ENCODE peak calls at places on chromosomes 11 and 22, in six cellular contexts. Y is activated effector memory CD4-positive, alpha-beta T cell treated with anti-CD3 and anti-CD28 coated beads, Interleukin-2, amount 50 U/mL, for 16 hours; U is stimulated activated CD4-positive, alpha-beta T cell treated with anti-CD3 and anti-CD28 coated beads, Interleukin-2, amount 100 ng/mL, for 24 hours; E is uterus; O is Daoy; V is NCI-H2081. X is an unnamed sample.

GRCh38 chr22:50186789-50187523 is 1.2 kb downstream of the TRABD start:
- DNase-seq in Y (no peak), U (no peak), E (no peak), O (no peak), V (no peak), X (peak)

GRCh38 chr11:27703453-27703852 is 3.2 kb upstream of the BDNF start:
- DNase-seq in Y (no peak), U (no peak), E (no peak), O (peak), V (no peak), X (no peak)

GRCh38 chr22:47384977-47385376 is 622.5 kb downstream of the TBC1D22A start:
- DNase-seq in Y (peak), U (no peak), E (no peak), O (no peak), V (no peak), X (no peak)

GRCh38 chr11:75143420-75143731 is 7.5 kb upstream of the SLCO2B1 start:
- DNase-seq in Y (no peak), U (no peak), E (no peak), O (no peak), V (no peak), X (no peak)

GRCh38 chr11:95108671-95109551 is 19.3 kb downstream of the ENDOD1 start:
- DNase-seq in Y (no peak), U (no peak), E (no peak), O (peak), V (no peak), X (peak)

GRCh38 chr11:134537941-134538340 is 125.9 kb upstream of the B3GAT1 start:
- DNase-seq in Y (peak), U (no peak), E (no peak), O (no peak), V (no peak), X (no peak)

GRCh38 chr11:44950625-44951472 is at the start of gene TP53I11:
- DNase-seq in Y (peak), U (peak), E (peak), O (peak), V (peak), X (peak)

GRCh38 chr11:57566035-57566504 is 1.4 kb downstream of the UBE2L6 start:
- DNase-seq in Y (peak), U (peak), E (no peak), O (peak), V (no peak), X (no peak)

GRCh38 chr11:104705475-104706195 is 192.6 kb downstream of the CASP12 start:
- DNase-seq in Y (peak), U (peak), E (no peak), O (no peak), V (no peak), X (peak)

GRCh38 chr22:33803371-33803770 is 116.9 kb downstream of the LARGE1 start:
- DNase-seq in Y (no peak), U (no peak), E (peak), O (peak), V (no peak), X (no peak)

GRCh38 chr11:105177658-105178057 is 38.1 kb upstream of the CARD18 start:
- DNase-seq in Y (no peak), U (no peak), E (no peak), O (peak), V (no peak), X (no peak)

GRCh38 chr11:10441652-10442503 is 13.2 kb upstream of the AMPD3 start:
- DNase-seq in Y (no peak), U (no peak), E (no peak), O (no peak), V (no peak), X (no peak)

GRCh38 chr11:60469723-60470122 is 14.1 kb downstream of the MS4A1 start:
- DNase-seq in Y (no peak), U (no peak), E (no peak), O (no peak), V (no peak), X (no peak)

GRCh38 chr11:134850566-134850965 is 438.5 kb upstream of the B3GAT1 start:
- DNase-seq in Y (no peak), U (no peak), E (no peak), O (no peak), V (no peak), X (no peak)

GRCh38 chr11:27233654-27234042 is 129.4 kb downstream of the CCDC34 start:
- DNase-seq in Y (no peak), U (no peak), E (no peak), O (peak), V (no peak), X (no peak)

GRCh38 chr11:37657645-37658044 is 1059.6 kb upstream of the RAG2 start:
- DNase-seq in Y (no peak), U (no peak), E (no peak), O (no peak), V (no peak), X (peak)

GRCh38 chr22:23204541-23205157 is 24.3 kb downstream of the BCR start:
- DNase-seq in Y (no peak), U (no peak), E (peak), O (no peak), V (peak), X (no peak)

GRCh38 chr11:57310630-57311086 is 14.1 kb downstream of the TNKS1BP1 start:
- DNase-seq in Y (no peak), U (no peak), E (no peak), O (no peak), V (no peak), X (no peak)

GRCh38 chr11:126162286-126163030 is 49.0 kb downstream of the RPUSD4 start:
- DNase-seq in Y (no peak), U (no peak), E (no peak), O (no peak), V (no peak), X (no peak)

GRCh38 chr11:2574553-2575535 is 125.0 kb downstream of the KCNQ1OT1 start:
- DNase-seq in Y (peak), U (no peak), E (peak), O (no peak), V (no peak), X (no peak)

GRCh38 chr11:23497040-23497439 is 636.8 kb upstream of the CCDC179 start:
- DNase-seq in Y (no peak), U (no peak), E (no peak), O (no peak), V (no peak), X (no peak)